ENCODE peak calls at places on chromosomes 3 and 15, in eight cellular contexts. X is Caco-2; T is HTR-8/SVneo; E is stimulated activated CD4-positive, alpha-beta T cell treated with anti-CD3 and anti-CD28 coated beads, Interleukin-2, amount 100 ng/mL, for 4 hours; D is AML-193; M is activated T-helper 1 cell treated with Interleukin-2 at 50 U/mL for 16 hours; I is GOT3; U is WERI-Rb-1. V is an unnamed sample.

GRCh38 chr3:128824132-128824850 is 55.1 kb upstream of the ACAD9 start:
- DNase-seq in T (no peak), E (no peak), D (no peak), X (no peak), I (no peak), M (no peak), U (no peak), V (no peak)

GRCh38 chr3:57961828-57962447 is 46.3 kb upstream of the FLNB start:
- DNase-seq in D (peak), I (no peak), E (no peak), X (no peak), M (no peak), T (no peak), U (no peak), V (peak)

GRCh38 chr3:140834266-140835037 is 107.2 kb upstream of the SLC25A36 start:
- DNase-seq in D (no peak), E (no peak), X (no peak), M (no peak), T (no peak), I (no peak), U (no peak), V (no peak)

GRCh38 chr3:135982922-135983581 is 17.5 kb downstream of the PPP2R3A start:
- DNase-seq in U (no peak), T (peak), D (no peak), M (no peak), E (no peak), X (no peak), I (no peak), V (no peak)

GRCh38 chr3:198093082-198093679 is 133.2 kb downstream of the LMLN start:
- DNase-seq in D (no peak), E (no peak), X (no peak), M (no peak), U (no peak), T (no peak), I (no peak), V (no peak)

GRCh38 chr15:100115066-100115710 is 226.6 kb downstream of the ADAMTS17 start:
- DNase-seq in M (no peak), U (no peak), E (no peak), T (no peak), I (no peak), X (no peak), D (no peak), V (no peak)

GRCh38 chr15:75182187-75183131 is 19.2 kb upstream of the C15orf39 start:
- DNase-seq in X (peak), T (no peak), I (no peak), E (no peak), M (no peak), U (no peak), D (no peak), V (no peak)

GRCh38 chr15:20356444-20357138 is 185.0 kb downstream of the GOLGA6L6 start:
- DNase-seq in I (no peak), U (peak), E (peak), T (no peak), D (no peak), M (peak), X (peak), V (no peak)

GRCh38 chr15:100083572-100083971 is 258.2 kb downstream of the ADAMTS17 start:
- DNase-seq in I (no peak), E (no peak), T (no peak), U (no peak), X (no peak), D (no peak), M (no peak), V (no peak)

GRCh38 chr3:61358364-61358763 is 107.1 kb upstream of the FHIT start:
- DNase-seq in D (no peak), E (no peak), M (no peak), T (no peak), U (peak), X (no peak), I (no peak), V (no peak)

GRCh38 chr15:62782100-62782791 is 260.3 kb upstream of the TPM1 start:
- DNase-seq in T (peak), E (no peak), X (peak), D (peak), U (peak), I (no peak), M (no peak), V (peak)

GRCh38 chr3:105752791-105753415 is 115.9 kb downstream of the CBLB start:
- DNase-seq in X (no peak), T (peak), M (peak), U (no peak), I (no peak), D (no peak), E (no peak), V (peak)

GRCh38 chr3:102415553-102415952 is 19.3 kb upstream of the ZPLD1 start:
- DNase-seq in E (no peak), D (no peak), M (no peak), T (no peak), I (no peak), U (no peak), X (no peak), V (peak)

GRCh38 chr15:71440479-71441071 is 325.3 kb downstream of the THSD4 start:
- DNase-seq in X (no peak), E (no peak), D (peak), I (no peak), U (no peak), T (peak), M (no peak), V (peak)

GRCh38 chr3:58082047-58082446 is 73.8 kb downstream of the FLNB start:
- DNase-seq in U (peak), X (no peak), D (no peak), T (peak), I (no peak), E (peak), M (no peak), V (peak)

GRCh38 chr3:155815030-155815429 is 9.0 kb upstream of the C3orf33 start:
- DNase-seq in M (no peak), I (no peak), X (no peak), E (no peak), T (no peak), D (no peak), U (no peak), V (no peak)

GRCh38 chr3:131221731-131222130 is 159.8 kb upstream of the NUDT16 start:
- DNase-seq in D (no peak), T (no peak), M (no peak), X (no peak), U (no peak), I (no peak), E (no peak), V (no peak)

GRCh38 chr15:88630141-88630721 is 8.6 kb upstream of the ISG20 start:
- DNase-seq in E (no peak), T (no peak), X (no peak), D (no peak), I (no peak), U (no peak), M (no peak), V (no peak)

V was measured in Kasumi-1.